ENCODE peak calls at places on chromosomes 1 and 21, in four cellular contexts. Q is glutamatergic neuron, B is dorsolateral prefrontal cortex, Y is RWPE1. O is an unnamed sample.

GRCh38 chr1:17922833-17923232 is 167.7 kb downstream of the ACTL8 start:
- DNase-seq in Q (peak), B (peak), Y (peak), O (no peak)

GRCh38 chr1:36420836-36421317 is 23.2 kb upstream of the LSM10 start:
- DNase-seq in Q (peak), B (peak), Y (peak), O (peak)

GRCh38 chr1:228162286-228163003 is 3.2 kb upstream of the IBA57 start:
- DNase-seq in Q (no peak), B (no peak), Y (peak), O (no peak)

GRCh38 chr1:150149490-150150453 is at the start of gene PLEKHO1:
- DNase-seq in Q (peak), B (peak), Y (peak), O (peak)

GRCh38 chr1:180397190-180397589 is 105.2 kb downstream of the ACBD6 start:
- DNase-seq in Q (no peak), B (no peak), Y (no peak), O (no peak)

GRCh38 chr1:100710881-100711660 is 8.5 kb upstream of the VCAM1 start:
- DNase-seq in Q (no peak), B (no peak), Y (no peak), O (no peak)

GRCh38 chr1:2539312-2539907 is 9.3 kb upstream of the HES5 start:
- DNase-seq in Q (peak), B (no peak), Y (no peak), O (no peak)

GRCh38 chr1:12080156-12080555 is 17.1 kb downstream of the TNFRSF8 start:
- DNase-seq in Q (no peak), B (no peak), Y (no peak), O (no peak)

GRCh38 chr1:20481158-20481617 is 4.8 kb downstream of the CAMK2N1 start:
- DNase-seq in Q (no peak), B (no peak), Y (no peak), O (no peak)

GRCh38 chr1:212667223-212668139 is 32.2 kb downstream of the BATF3 start:
- DNase-seq in Q (peak), B (no peak), Y (peak), O (no peak)

GRCh38 chr1:151266821-151267220 is 12.3 kb downstream of the PSMD4 start:
- DNase-seq in Q (no peak), B (no peak), Y (no peak), O (no peak)

GRCh38 chr1:203216274-203217138 is 13.0 kb downstream of the CHIT1 start:
- DNase-seq in Q (peak), B (peak), Y (peak), O (peak)

GRCh38 chr1:201888282-201889033 is at the start of gene SHISA4:
- DNase-seq in Q (peak), B (peak), Y (no peak), O (no peak)

GRCh38 chr1:21106709-21107108 is 70.0 kb downstream of the EIF4G3 start:
- DNase-seq in Q (no peak), B (no peak), Y (no peak), O (no peak)

GRCh38 chr1:153375511-153375910 is at the start of gene S100A12:
- DNase-seq in Q (no peak), B (no peak), Y (peak), O (no peak)

GRCh38 chr1:119873166-119874025 is 22.9 kb downstream of the ADAM30 start:
- DNase-seq in Q (no peak), B (no peak), Y (no peak), O (no peak)

GRCh38 chr1:78303620-78304019 is 187.2 kb upstream of the PTGFR start:
- DNase-seq in Q (no peak), B (no peak), Y (peak), O (no peak)

GRCh38 chr1:90836345-90836679 is 119.2 kb upstream of the BARHL2 start:
- DNase-seq in Q (no peak), B (no peak), Y (no peak), O (no peak)

GRCh38 chr21:42096593-42096992 is 25.5 kb downstream of the UMODL1 start:
- DNase-seq in Q (no peak), B (no peak), Y (no peak), O (no peak)
- TF ChIP-seq CTCF in Q (no peak), B (no peak), Y (no peak), O (no peak)

GRCh38 chr1:230704830-230705229 is 9.1 kb downstream of the AGT start:
- DNase-seq in Q (no peak), B (no peak), Y (no peak), O (no peak)
- TF ChIP-seq CTCF in Q (no peak), B (no peak), Y (no peak), O (no peak)

DNA sequence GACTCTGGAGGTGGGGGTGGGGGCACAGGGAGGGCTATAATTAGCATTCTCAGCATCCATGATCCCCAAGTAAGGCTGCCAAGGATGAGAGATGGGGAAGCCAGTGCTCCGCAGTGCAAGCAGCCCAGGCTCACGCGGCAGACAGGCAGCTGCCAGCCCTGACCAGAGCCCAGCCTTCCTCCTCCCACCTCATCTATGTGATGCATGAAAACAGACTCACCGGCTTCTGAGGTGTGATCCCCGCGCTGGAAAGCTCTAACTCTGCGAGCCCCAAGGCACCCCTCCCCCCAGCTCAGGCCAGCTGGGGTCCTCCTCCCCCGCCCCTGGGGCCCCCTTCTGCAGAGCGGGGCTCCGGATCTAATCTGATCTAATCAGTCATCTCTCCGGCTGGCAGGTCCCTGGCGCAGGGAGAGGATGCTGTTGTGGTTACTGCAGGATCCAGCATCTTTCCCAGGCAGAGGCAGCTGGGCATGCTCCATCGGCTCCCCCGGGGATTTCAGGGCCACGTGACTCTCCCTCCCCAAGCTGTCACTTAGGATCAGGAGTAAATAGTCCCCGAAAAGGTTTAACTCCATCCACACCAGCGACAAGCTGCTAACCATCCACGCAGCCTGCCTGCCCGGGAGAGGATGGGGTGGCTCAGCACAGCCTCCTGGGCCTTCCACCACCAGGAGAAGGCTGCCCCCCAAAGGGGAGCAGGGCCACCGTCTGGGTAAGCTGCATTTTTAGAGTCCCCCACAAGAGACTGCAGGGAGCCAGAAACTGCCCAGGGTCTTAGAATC is at the start of gene PLEKHA6:
- DNase-seq in Q (peak), B (peak), Y (no peak), O (no peak)
- TF ChIP-seq CTCF in Q (peak), B (peak), Y (no peak), O (no peak)

GRCh38 chr1:216601427-216601751 is 121.8 kb downstream of the ESRRG start:
- DNase-seq in Q (no peak), B (no peak), Y (no peak), O (no peak)
- TF ChIP-seq CTCF in Q (no peak), B (no peak), Y (peak), O (peak)

DNA sequence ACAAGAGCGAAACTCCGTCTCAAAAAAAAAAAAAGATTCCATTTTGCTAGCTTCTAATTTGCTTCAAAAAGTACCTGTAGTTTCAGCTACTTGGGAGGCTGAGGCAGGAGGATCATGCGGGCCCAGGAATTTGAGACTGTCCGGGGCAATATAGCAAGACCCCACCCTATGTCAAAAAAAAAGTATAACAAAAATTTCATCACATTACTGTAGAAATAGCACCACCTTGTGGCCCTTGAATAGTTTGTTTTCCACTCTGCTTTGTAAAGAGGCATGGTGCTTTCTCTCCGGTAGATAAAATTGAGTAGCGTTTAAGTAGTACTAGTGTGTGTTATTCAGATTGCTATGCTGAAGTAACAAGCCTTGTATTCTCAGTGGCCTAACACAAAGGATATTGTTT is 18.2 kb upstream of the MSTO1 start:
- DNase-seq in Q (no peak), B (no peak), Y (peak), O (no peak)
- TF ChIP-seq CTCF in Q (peak), B (peak), Y (peak), O (peak)